ENCODE peak calls at places on chromosomes 16 and 17, in eight cellular contexts. X is tibial artery, I is fibroblast of mammary gland, A is mesothelial cell of epicardium, C is foreskin keratinocyte, P is right lobe of liver, V is ovary, S is breast epithelium. G is an unnamed sample.
A peak's percentile ranks its signal among the peaks of the same experiment; 100 is the strongest.

GRCh38 chr16:77117687-77118086 is 73.3 kb upstream of the MON1B start:
- DNase-seq in V (no peak), S (no peak), A (no peak), I (no peak), P (no peak), C (peak; percentile 9), X (no peak), G (no peak)

GRCh38 chr16:10362077-10362863 is 23.6 kb upstream of the ATF7IP2 start:
- DNase-seq in I (no peak), A (no peak), X (no peak), C (no peak), P (peak; percentile 69), V (no peak), S (no peak), G (no peak)

GRCh38 chr17:14699569-14700190 is 398.8 kb downstream of the HS3ST3B1 start:
- DNase-seq in C (no peak), I (no peak), X (no peak), P (no peak), S (no peak), V (no peak), A (no peak), G (no peak)

GRCh38 chr17:4304417-4305027 is 40.7 kb upstream of the ANKFY1 start:
- DNase-seq in I (peak; percentile 62), S (no peak), P (no peak), V (no peak), C (no peak), A (no peak), X (peak; percentile 59), G (no peak)

GRCh38 chr16:57510016-57510871 is 24.0 kb upstream of the DOK4 start:
- DNase-seq in A (no peak), I (no peak), X (no peak), P (no peak), V (no peak), S (no peak), C (no peak), G (no peak)

GRCh38 chr17:12342609-12343248 is 322.1 kb downstream of the MAP2K4 start:
- DNase-seq in I (peak; percentile 45), X (no peak), P (no peak), S (no peak), A (no peak), C (no peak), V (no peak), G (no peak)

GRCh38 chr17:66654341-66654740 is 180.6 kb upstream of the CACNG5 start:
- DNase-seq in A (no peak), X (no peak), P (no peak), S (no peak), C (peak; percentile 28), V (no peak), I (peak; percentile 84), G (no peak)

GRCh38 chr17:68886401-68886800 is 68.8 kb downstream of the ABCA8 start:
- DNase-seq in I (no peak), S (no peak), C (no peak), V (no peak), P (no peak), X (no peak), A (no peak), G (no peak)

GRCh38 chr17:82831041-82831817 is 8.6 kb downstream of the ZNF750 start:
- DNase-seq in X (no peak), I (no peak), V (peak; percentile 16), C (no peak), A (no peak), P (no peak), S (no peak), G (no peak)

GRCh38 chr16:72873853-72874252 is 174.1 kb downstream of the ZFHX3 start:
- DNase-seq in X (no peak), C (no peak), I (no peak), V (no peak), A (no peak), S (no peak), P (no peak), G (no peak)

GRCh38 chr17:62188713-62189112 is 123.6 kb upstream of the MED13 start:
- DNase-seq in I (no peak), C (peak; percentile 76), X (no peak), P (no peak), S (no peak), A (no peak), V (no peak), G (no peak)

GRCh38 chr16:65201446-65202010 is 79.7 kb upstream of the CDH11 start:
- DNase-seq in S (no peak), A (no peak), I (no peak), V (no peak), P (no peak), C (no peak), X (no peak), G (no peak)

GRCh38 chr17:65005858-65006257 is 50.7 kb downstream of the GNA13 start:
- DNase-seq in X (no peak), S (no peak), A (no peak), C (no peak), P (no peak), V (no peak), I (no peak), G (no peak)

GRCh38 chr17:47204722-47205418 is 4.3 kb upstream of the MYL4 start:
- DNase-seq in X (peak; percentile 38), C (peak; percentile 13), A (no peak), P (no peak), I (peak; percentile 75), V (no peak), S (no peak), G (no peak)

GRCh38 chr17:73595068-73595865 is 49.0 kb downstream of the SDK2 start:
- DNase-seq in A (peak; percentile 67), P (no peak), I (peak; percentile 21), S (no peak), V (no peak), X (no peak), C (no peak), G (no peak)

GRCh38 chr17:41835800-41836549 is at the start of gene NT5C3B:
- DNase-seq in P (peak; percentile 72), S (no peak), A (peak; percentile 71), V (peak; percentile 64), C (no peak), I (peak; percentile 17), X (peak; percentile 38), G (no peak)

GRCh38 chr16:86901483-86901882 is 323.1 kb downstream of the FOXL1 start:
- DNase-seq in P (no peak), A (no peak), V (no peak), C (peak; percentile 49), I (peak; percentile 49), X (no peak), S (no peak), G (no peak)
- TF ChIP-seq CTCF in P (no peak), A (no peak), V (no peak), C (no peak), I (no peak), X (no peak), S (no peak), G (no peak)

DNA sequence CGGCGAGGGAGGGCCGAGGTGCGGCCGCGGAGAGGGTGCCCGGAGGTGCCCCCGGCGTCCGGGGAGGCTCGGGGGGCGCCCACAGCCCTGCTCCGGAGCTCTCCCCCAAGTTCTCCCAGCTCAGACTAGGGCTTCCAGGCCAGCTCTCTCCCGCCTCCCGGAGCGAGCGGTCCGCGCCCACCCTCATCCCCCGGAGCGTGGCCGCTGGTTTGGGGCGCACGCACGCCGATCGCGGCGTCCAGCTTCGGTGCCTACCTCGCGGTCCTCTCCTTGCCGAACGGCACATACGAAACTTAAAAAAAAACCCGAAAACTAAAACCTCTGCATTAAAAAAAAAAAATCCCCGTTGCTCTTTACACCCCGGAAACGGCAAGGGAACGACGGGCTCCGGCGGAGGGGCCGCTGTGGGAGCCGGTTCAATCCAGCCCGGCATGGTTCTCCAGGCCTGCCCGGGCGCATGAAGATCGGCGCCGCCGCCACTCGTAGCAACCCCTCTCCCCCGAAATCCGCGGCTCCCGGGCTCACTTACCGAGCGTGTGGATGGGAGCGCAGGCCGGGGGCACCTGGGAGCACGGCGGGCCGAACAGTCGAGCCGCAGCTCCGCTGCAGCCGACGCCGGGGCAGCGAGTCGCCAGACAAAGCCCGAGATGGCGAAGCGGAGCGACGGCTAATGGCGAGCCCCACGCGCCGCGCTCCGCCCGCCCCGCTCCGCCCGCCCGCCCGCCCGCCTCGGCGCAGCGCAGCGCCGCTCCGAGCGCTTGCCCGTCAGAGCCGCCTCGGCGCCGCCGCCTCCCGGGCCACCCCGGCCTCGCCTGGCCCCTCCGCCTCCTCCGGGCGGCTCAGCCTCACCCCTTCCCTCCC is 966 bp upstream of the UBTF start:
- DNase-seq in A (peak; percentile 69), I (peak; percentile 41), C (peak; percentile 50), V (peak; percentile 61), S (peak; percentile 56), X (peak; percentile 33), P (peak; percentile 61), G (no peak)
- TF ChIP-seq CTCF in A (no peak), I (no peak), C (peak; percentile 2), V (no peak), S (no peak), X (no peak), P (no peak), G (no peak)

DNA sequence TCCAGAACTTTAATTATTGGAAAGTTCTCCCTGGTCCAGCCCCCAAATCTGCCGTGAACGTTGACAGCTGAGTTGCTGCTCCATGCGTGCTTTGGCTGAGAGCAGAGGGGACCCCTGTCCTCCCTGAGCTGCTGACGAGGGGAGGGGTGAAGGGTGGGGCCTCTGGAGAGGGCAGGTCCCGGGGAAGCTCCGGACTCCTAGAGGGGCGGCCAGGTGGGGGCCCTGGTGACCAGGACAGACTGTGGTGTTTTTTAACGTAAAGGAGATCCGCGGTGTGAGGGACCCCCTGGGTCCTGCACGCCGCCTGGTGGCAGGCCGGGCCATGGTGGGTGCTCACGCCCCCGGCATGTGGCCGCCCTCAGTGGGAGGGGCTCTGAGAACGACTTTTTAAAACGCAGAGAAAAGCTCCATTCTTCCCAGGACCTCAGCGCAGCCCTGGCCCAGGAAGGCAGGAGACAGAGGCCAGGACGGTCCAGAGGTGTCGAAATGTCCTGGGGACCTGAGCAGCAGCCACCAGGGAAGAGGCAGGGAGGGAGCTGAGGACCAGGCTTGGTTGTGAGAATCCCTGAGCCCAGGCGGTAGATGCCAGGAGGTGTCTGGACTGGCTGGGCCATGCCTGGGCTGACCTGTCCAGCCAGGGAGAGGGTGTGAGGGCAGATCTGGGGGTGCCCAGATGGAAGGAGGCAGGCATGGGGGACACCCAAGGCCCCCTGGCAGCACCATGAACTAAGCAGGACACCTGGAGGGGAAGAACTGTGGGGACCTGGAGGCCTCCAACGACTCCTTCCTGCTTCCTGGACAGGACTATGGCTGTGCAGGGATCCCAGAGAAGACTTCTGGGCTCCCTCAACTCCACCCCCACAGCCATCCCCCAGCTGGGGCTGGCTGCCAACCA is at the start of gene MC1R:
- DNase-seq in X (no peak), V (no peak), I (peak; percentile 39), C (no peak), A (peak; percentile 57), S (no peak), P (peak; percentile 43), G (no peak)
- TF ChIP-seq CTCF in X (no peak), V (peak; percentile 42), I (peak; percentile 51), C (peak; percentile 45), A (no peak), S (peak; percentile 15), P (peak; percentile 15), G (no peak)

DNA sequence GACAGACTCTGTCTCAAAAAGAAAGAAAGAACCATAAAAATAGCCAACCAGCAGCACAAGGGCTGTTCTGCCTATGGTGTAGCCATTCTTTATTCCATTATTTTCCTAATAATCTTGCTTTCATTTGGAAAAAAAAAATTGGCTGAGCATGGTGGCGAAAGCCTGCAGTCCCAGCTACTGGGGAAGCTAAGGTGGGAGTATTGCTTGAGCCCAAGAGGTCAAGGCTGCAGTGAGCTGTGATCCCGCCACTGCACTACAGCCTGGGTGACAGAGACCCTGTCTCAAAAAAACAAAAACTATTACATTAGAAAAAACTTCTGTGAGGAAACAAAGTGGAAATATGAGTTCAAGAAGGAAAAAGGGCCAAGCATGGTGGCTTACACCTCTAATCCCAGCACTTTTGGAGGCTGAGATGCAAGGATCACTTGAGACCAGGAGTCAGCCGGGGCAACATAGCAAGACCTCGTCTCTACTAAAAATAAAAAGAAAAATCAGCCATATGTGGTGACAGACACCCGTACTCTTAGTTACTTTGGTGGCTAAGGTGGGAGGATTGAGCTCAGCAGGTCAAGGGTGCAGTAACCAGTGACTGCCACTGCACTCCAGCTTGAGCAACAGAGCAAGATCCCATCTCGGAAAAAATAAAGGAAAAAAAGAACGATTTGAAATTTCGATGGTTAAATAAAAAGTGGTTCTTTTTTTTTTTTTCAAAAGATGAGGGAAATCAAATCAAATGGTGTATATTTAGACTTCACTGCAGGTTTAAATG is 2.5 kb downstream of the DCAKD start:
- DNase-seq in X (no peak), V (no peak), S (no peak), P (no peak), I (no peak), A (no peak), C (no peak), G (no peak)
- TF ChIP-seq CTCF in X (peak; percentile 5), V (no peak), S (peak; percentile 18), P (no peak), I (peak; percentile 19), A (peak; percentile 10), C (no peak), G (no peak)